ENCODE peak calls at places on chromosomes 5 and 9, in nine cellular contexts. U is colonic mucosa, G is AG08396, V is LoVo, N is EL, K is BE2C, X is cardiac muscle cell, B is endodermal cell, M is NCI-H460. I is an unnamed sample.

GRCh38 chr5:151020304-151021031 is at the start of gene GPX3:
- DNase-seq in X (peak), N (peak), U (peak), V (peak), G (peak), K (peak), B (peak), M (peak), I (peak)

GRCh38 chr5:43874772-43875171 is 271.8 kb downstream of the NNT start:
- DNase-seq in G (peak), X (peak), V (peak), M (no peak), B (peak), N (peak), K (no peak), U (no peak), I (no peak)

GRCh38 chr9:107712390-107712789 is 222.8 kb upstream of the KLF4 start:
- DNase-seq in B (no peak), G (peak), V (peak), X (no peak), N (peak), K (no peak), M (no peak), U (no peak), I (no peak)

GRCh38 chr5:31770157-31770556 is 131.2 kb downstream of the PDZD2 start:
- DNase-seq in U (no peak), N (no peak), G (no peak), X (no peak), M (no peak), V (no peak), B (peak), K (no peak), I (no peak)

GRCh38 chr5:143986567-143987242 is 174.7 kb downstream of the HMHB1 start:
- DNase-seq in U (no peak), X (no peak), K (no peak), G (peak), M (no peak), V (peak), N (peak), B (no peak), I (no peak)

GRCh38 chr5:150358261-150359095 is 981 bp downstream of the TCOF1 start:
- DNase-seq in B (no peak), V (no peak), K (no peak), M (no peak), N (peak), G (no peak), X (no peak), U (no peak), I (no peak)

GRCh38 chr9:109117856-109118801 is 1.6 kb downstream of the TMEM245 start:
- DNase-seq in B (no peak), U (peak), X (peak), K (peak), M (peak), G (peak), N (peak), V (peak), I (no peak)

GRCh38 chr5:43609752-43610151 is 6.8 kb downstream of the NNT start:
- DNase-seq in N (no peak), B (no peak), M (no peak), X (no peak), U (no peak), V (no peak), G (no peak), K (no peak), I (no peak)

GRCh38 chr9:114250648-114251047 is 72.2 kb upstream of the ORM1 start:
- DNase-seq in V (no peak), B (no peak), X (no peak), G (no peak), M (no peak), U (no peak), K (no peak), N (no peak), I (no peak)

GRCh38 chr9:111648066-111648465 is 13.3 kb upstream of the GNG10 start:
- DNase-seq in M (no peak), N (no peak), U (no peak), X (no peak), B (no peak), V (no peak), K (no peak), G (peak), I (no peak)

GRCh38 chr9:131728961-131729360 is 10.9 kb downstream of the RAPGEF1 start:
- DNase-seq in V (no peak), G (no peak), X (peak), K (peak), M (no peak), U (no peak), N (no peak), B (no peak), I (no peak)

GRCh38 chr5:75681125-75681830 is 36.0 kb downstream of the POC5 start:
- DNase-seq in B (no peak), M (peak), U (no peak), G (no peak), N (peak), K (no peak), V (peak), X (peak), I (no peak)

GRCh38 chr5:79588645-79589044 is 23.6 kb upstream of the TENT2 start:
- DNase-seq in U (no peak), N (no peak), V (no peak), B (no peak), M (no peak), X (no peak), K (no peak), G (no peak), I (no peak)

GRCh38 chr5:125823572-125823971 is 599.6 kb upstream of the GRAMD2B start:
- DNase-seq in M (no peak), B (no peak), U (no peak), K (no peak), G (peak), X (no peak), V (no peak), N (peak), I (no peak)

GRCh38 chr5:89277791-89278190 is 394.8 kb upstream of the MEF2C start:
- DNase-seq in G (peak), V (no peak), X (no peak), M (no peak), K (no peak), N (peak), B (no peak), U (no peak), I (no peak)

GRCh38 chr9:32218100-32218767 is 166.2 kb upstream of the ACO1 start:
- DNase-seq in V (no peak), U (no peak), K (no peak), G (no peak), N (no peak), M (no peak), B (no peak), X (no peak), I (no peak)

GRCh38 chr9:70091103-70091502 is 47.5 kb downstream of the MAMDC2 start:
- DNase-seq in N (no peak), B (no peak), V (no peak), X (no peak), K (no peak), G (no peak), U (no peak), M (no peak), I (no peak)

GRCh38 chr9:87213948-87214347 is 266.6 kb upstream of the GAS1 start:
- DNase-seq in G (no peak), K (no peak), N (peak), V (no peak), B (no peak), X (no peak), M (no peak), U (no peak), I (no peak)

I was measured in breast epithelium.